ENCODE peak calls at places on chromosome 20, in eight cellular contexts. T is heart left ventricle, U is neural progenitor cell, P is H1, S is IMR-90, A is fibroblast of lung, O is psoas muscle, D is epithelial cell of esophagus. I is an unnamed sample.

GRCh38 chr20:31704225-31705119 is 18.2 kb downstream of the BCL2L1 start:
- DNase-seq in T (peak), U (peak), P (no peak), S (peak), A (peak), O (no peak), D (peak), I (no peak)

GRCh38 chr20:60381643-60382400 is 423.6 kb downstream of the CDH26 start:
- DNase-seq in T (no peak), U (no peak), P (no peak), S (no peak), A (peak), O (no peak), D (no peak), I (no peak)

GRCh38 chr20:57395111-57395959 is 4.1 kb downstream of the RBM38 start:
- DNase-seq in T (peak), U (peak), P (no peak), S (peak), A (peak), O (peak), D (peak), I (peak)

GRCh38 chr20:46007671-46008070 is 1.0 kb upstream of the MMP9 start:
- DNase-seq in T (no peak), U (no peak), P (no peak), S (no peak), A (no peak), O (no peak), D (no peak), I (no peak)

GRCh38 chr20:59751075-59751711 is 146.9 kb downstream of the PHACTR3 start:
- DNase-seq in T (peak), U (peak), P (peak), S (peak), A (peak), O (peak), D (peak), I (peak)

GRCh38 chr20:16615199-16615598 is 42.0 kb upstream of the KIF16B start:
- DNase-seq in T (peak), U (no peak), P (no peak), S (peak), A (peak), O (no peak), D (peak), I (no peak)

GRCh38 chr20:4949833-4950178 is 51.5 kb downstream of the SLC23A2 start:
- DNase-seq in T (no peak), U (peak), P (no peak), S (peak), A (peak), O (no peak), D (peak), I (no peak)

GRCh38 chr20:47438464-47439381 is 63.0 kb upstream of the NCOA3 start:
- DNase-seq in T (peak), U (no peak), P (no peak), S (no peak), A (peak), O (no peak), D (peak), I (no peak)

GRCh38 chr20:56166781-56167465 is 81.6 kb upstream of the MC3R start:
- DNase-seq in T (no peak), U (no peak), P (no peak), S (no peak), A (no peak), O (no peak), D (no peak), I (no peak)

GRCh38 chr20:1005452-1006027 is 3.4 kb upstream of the RSPO4 start:
- DNase-seq in T (no peak), U (peak), P (peak), S (peak), A (peak), O (no peak), D (peak), I (no peak)

GRCh38 chr20:10260316-10260715 is 41.7 kb downstream of the SNAP25 start:
- DNase-seq in T (no peak), U (no peak), P (no peak), S (no peak), A (no peak), O (no peak), D (no peak), I (no peak)

GRCh38 chr20:45985573-45985972 is 13.6 kb upstream of the ZNF335 start:
- DNase-seq in T (no peak), U (no peak), P (no peak), S (no peak), A (no peak), O (no peak), D (peak), I (no peak)

GRCh38 chr20:45950330-45950646 is 15.8 kb downstream of the PCIF1 start:
- DNase-seq in T (no peak), U (no peak), P (no peak), S (no peak), A (no peak), O (no peak), D (no peak), I (no peak)

GRCh38 chr20:50729925-50730764 is 1.2 kb upstream of the PARD6B start:
- DNase-seq in T (no peak), U (no peak), P (no peak), S (no peak), A (peak), O (no peak), D (no peak), I (no peak)

GRCh38 chr20:32463642-32464400 is 105.7 kb downstream of the ASXL1 start:
- DNase-seq in T (no peak), U (peak), P (no peak), S (no peak), A (no peak), O (no peak), D (no peak), I (no peak)

GRCh38 chr20:23050847-23051627 is 1.6 kb upstream of the THBD start:
- DNase-seq in T (peak), U (peak), P (peak), S (peak), A (peak), O (peak), D (peak), I (peak)
- TF ChIP-seq CTCF in T (peak), U (peak), P (peak), S (peak), A (peak), O (peak), D (peak), I (peak)

DNA sequence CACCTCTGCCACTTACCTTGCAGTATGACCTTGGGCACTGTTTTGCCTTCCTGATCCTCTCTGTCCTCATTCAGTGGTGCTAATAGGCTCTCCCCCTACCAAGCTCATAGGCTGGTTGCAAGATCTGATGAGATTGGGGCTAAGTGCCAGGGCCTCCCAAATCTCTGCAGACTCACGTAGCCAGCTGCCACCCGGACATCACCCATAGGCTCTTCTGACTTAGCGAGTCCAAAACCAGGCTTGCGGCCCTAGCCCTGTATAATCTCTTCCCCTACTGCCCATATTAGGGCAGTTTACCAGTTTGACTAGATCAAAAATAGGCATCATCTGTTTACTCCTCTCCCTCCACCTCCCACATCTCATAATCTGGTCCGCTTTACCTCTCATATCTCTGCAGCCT is 54.2 kb upstream of the VSTM2L start:
- DNase-seq in T (no peak), U (no peak), P (no peak), S (no peak), A (no peak), O (no peak), D (no peak), I (no peak)
- TF ChIP-seq CTCF in T (no peak), U (no peak), P (no peak), S (no peak), A (no peak), O (no peak), D (no peak), I (no peak)

GRCh38 chr20:23357767-23358562 is 4.0 kb upstream of the GZF1 start:
- DNase-seq in T (peak), U (peak), P (peak), S (peak), A (peak), O (peak), D (peak), I (peak)
- TF ChIP-seq CTCF in T (no peak), U (peak), P (no peak), S (peak), A (no peak), O (no peak), D (no peak), I (no peak)

DNA sequence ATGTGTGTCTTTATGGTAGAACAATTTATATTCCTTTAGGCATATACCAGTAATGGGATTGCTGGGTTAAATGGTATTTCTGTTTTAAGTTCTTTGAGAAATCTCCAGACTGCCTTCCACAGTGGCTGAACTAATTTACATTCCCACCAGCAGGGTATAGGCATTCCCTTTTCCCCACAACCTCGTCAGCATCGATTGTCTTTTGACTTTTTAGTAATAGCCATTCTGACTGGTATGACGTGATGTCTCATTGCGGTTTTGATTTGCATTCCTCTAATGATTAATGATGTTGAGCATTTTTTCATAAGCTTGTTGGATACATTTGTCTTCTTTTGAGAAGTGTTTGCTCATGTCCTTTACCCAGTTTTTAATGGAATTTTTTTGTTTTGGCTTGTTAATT is 5.3 kb upstream of the TASP1 start:
- DNase-seq in T (no peak), U (no peak), P (no peak), S (no peak), A (peak), O (no peak), D (peak), I (no peak)
- TF ChIP-seq CTCF in T (no peak), U (no peak), P (no peak), S (peak), A (peak), O (no peak), D (no peak), I (peak)

GRCh38 chr20:44074252-44075151 is 112.5 kb downstream of the JPH2 start:
- DNase-seq in T (peak), U (no peak), P (no peak), S (peak), A (peak), O (no peak), D (peak), I (no peak)
- TF ChIP-seq CTCF in T (no peak), U (no peak), P (no peak), S (no peak), A (no peak), O (no peak), D (no peak), I (no peak)

GRCh38 chr20:51985013-51985415 is 182.7 kb upstream of the SALL4 start:
- DNase-seq in T (peak), U (no peak), P (no peak), S (peak), A (peak), O (no peak), D (peak), I (no peak)
- TF ChIP-seq CTCF in T (no peak), U (no peak), P (no peak), S (no peak), A (no peak), O (no peak), D (no peak), I (peak)

GRCh38 chr20:7375905-7376304 is 564.4 kb downstream of the HAO1 start:
- DNase-seq in T (no peak), U (peak), P (no peak), S (peak), A (no peak), O (no peak), D (peak), I (no peak)
- TF ChIP-seq CTCF in T (peak), U (peak), P (peak), S (peak), A (no peak), O (peak), D (peak), I (peak)

GRCh38 chr20:21155268-21155667 is 29.4 kb downstream of the KIZ start:
- DNase-seq in T (no peak), U (no peak), P (no peak), S (no peak), A (no peak), O (no peak), D (no peak), I (no peak)

GRCh38 chr20:21147593-21147992 is 21.7 kb downstream of the KIZ start:
- DNase-seq in T (no peak), U (no peak), P (no peak), S (peak), A (no peak), O (no peak), D (peak), I (no peak)

GRCh38 chr20:21154692-21155091 is 28.8 kb downstream of the KIZ start:
- DNase-seq in T (no peak), U (no peak), P (no peak), S (no peak), A (no peak), O (no peak), D (no peak), I (no peak)

GRCh38 chr20:21149344-21149743 is 23.5 kb downstream of the KIZ start:
- DNase-seq in T (no peak), U (peak), P (no peak), S (no peak), A (no peak), O (no peak), D (no peak), I (no peak)

DNA sequence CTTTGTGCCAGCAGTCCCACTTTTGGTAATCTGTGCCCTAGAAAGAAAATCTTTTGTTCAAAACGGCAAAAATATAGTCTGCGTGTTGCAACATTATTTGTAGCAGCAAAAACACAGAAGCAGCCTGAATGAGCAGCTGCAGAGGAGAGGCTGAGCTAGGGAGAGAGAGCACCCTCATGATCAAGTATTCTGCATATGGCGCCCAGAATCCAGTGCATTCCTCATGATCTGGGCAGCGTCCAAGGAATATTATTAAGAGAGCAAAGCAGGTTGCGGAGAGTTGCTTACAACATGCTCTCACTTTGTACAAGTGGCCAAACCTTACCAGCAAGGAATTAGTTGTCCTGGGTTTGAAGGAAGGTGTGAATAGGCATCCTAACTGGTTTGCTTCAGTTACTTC is 25.9 kb downstream of the KIZ start:
- DNase-seq in T (no peak), U (no peak), P (no peak), S (no peak), A (no peak), O (no peak), D (no peak), I (no peak)
- TF ChIP-seq CTCF in T (no peak), U (no peak), P (no peak), S (no peak), A (no peak), O (no peak), D (no peak), I (no peak)

GRCh38 chr20:49674383-49675352 is 39.0 kb downstream of the B4GALT5 start:
- DNase-seq in T (no peak), U (no peak), P (no peak), S (peak), A (peak), O (no peak), D (peak), I (no peak)
- TF ChIP-seq CTCF in T (no peak), U (no peak), P (no peak), S (no peak), A (no peak), O (no peak), D (no peak), I (peak)

GRCh38 chr20:35269055-35269781 is 8.7 kb downstream of the MMP24OS start:
- DNase-seq in T (peak), U (peak), P (no peak), S (peak), A (peak), O (peak), D (peak), I (no peak)
- TF ChIP-seq CTCF in T (peak), U (peak), P (peak), S (peak), A (peak), O (peak), D (peak), I (peak)